ENCODE peak calls at places on chromosomes 1 and 21, in seven cellular contexts. M is ovary, E is adrenal gland, G is colonic mucosa, J is lung, X is A549, Q is heart right ventricle. K is an unnamed sample.

GRCh38 chr1:180185971-180186645 is 31.4 kb downstream of the QSOX1 start:
- DNase-seq in E (no peak), X (no peak), Q (no peak), G (no peak), M (no peak), J (no peak), K (no peak)

GRCh38 chr1:13604191-13604590 is 20.6 kb downstream of the PDPN start:
- DNase-seq in X (no peak), M (no peak), E (no peak), Q (no peak), G (no peak), J (no peak), K (no peak)

GRCh38 chr1:87325982-87326738 is 2.5 kb upstream of the LMO4 start:
- DNase-seq in X (peak; percentile 22), Q (peak; percentile 63), G (peak; percentile 78), E (peak; percentile 24), M (no peak), J (peak; percentile 42), K (peak; percentile 71)

GRCh38 chr1:229227298-229227919 is 43.5 kb upstream of the RAB4A start:
- DNase-seq in Q (peak; percentile 73), X (peak; percentile 89), E (peak; percentile 82), J (peak; percentile 84), M (peak; percentile 82), G (peak; percentile 86), K (peak; percentile 38)

GRCh38 chr21:45045481-45045880 is 28.9 kb upstream of the ADARB1 start:
- DNase-seq in M (no peak), Q (no peak), E (no peak), J (no peak), G (no peak), X (no peak), K (peak; percentile 55)

GRCh38 chr1:160834945-160835565 is 27.6 kb downstream of the CD244 start:
- DNase-seq in Q (peak; percentile 17), M (no peak), G (no peak), J (no peak), E (no peak), X (peak; percentile 41), K (peak; percentile 7)

GRCh38 chr1:31723828-31724359 is 20.1 kb upstream of the COL16A1 start:
- DNase-seq in E (peak; percentile 61), M (peak; percentile 64), J (peak; percentile 62), G (peak; percentile 80), Q (peak; percentile 69), X (peak; percentile 33), K (peak; percentile 78)

GRCh38 chr1:1779691-1780597 is 1.7 kb upstream of the NADK start:
- DNase-seq in X (no peak), J (peak; percentile 76), E (peak; percentile 65), Q (peak; percentile 42), M (peak; percentile 48), G (peak; percentile 86), K (peak; percentile 86)

GRCh38 chr21:44285547-44285992 is at the start of gene AIRE:
- DNase-seq in M (no peak), Q (no peak), E (no peak), X (no peak), G (no peak), J (no peak), K (peak; percentile 63)

GRCh38 chr1:236103646-236104218 is 38.6 kb upstream of the GPR137B start:
- DNase-seq in E (peak; percentile 53), G (peak; percentile 65), X (peak; percentile 85), J (peak; percentile 63), M (peak; percentile 28), Q (peak; percentile 51), K (peak; percentile 37)

GRCh38 chr1:77553568-77554291 is 128.7 kb downstream of the ZZZ3 start:
- DNase-seq in X (no peak), E (no peak), Q (no peak), J (no peak), M (no peak), G (no peak), K (no peak)

GRCh38 chr1:2152914-2153313 is 41.7 kb downstream of the FAAP20 start:
- DNase-seq in G (no peak), J (no peak), X (no peak), E (no peak), M (no peak), Q (no peak), K (no peak)

GRCh38 chr21:37073417-37074194 is 552 bp downstream of the TTC3 start:
- DNase-seq in Q (peak; percentile 53), M (peak; percentile 53), E (peak; percentile 68), X (no peak), J (peak; percentile 60), G (peak; percentile 67), K (peak; percentile 61)

GRCh38 chr1:99441234-99442095 is 177.2 kb downstream of the PLPPR4 start:
- DNase-seq in X (no peak), G (no peak), J (no peak), M (no peak), Q (no peak), E (no peak), K (peak; percentile 13)

GRCh38 chr1:224432141-224432540 is 2.5 kb downstream of the WDR26 start:
- DNase-seq in M (no peak), E (no peak), X (no peak), G (no peak), Q (no peak), J (no peak), K (no peak)

DNA sequence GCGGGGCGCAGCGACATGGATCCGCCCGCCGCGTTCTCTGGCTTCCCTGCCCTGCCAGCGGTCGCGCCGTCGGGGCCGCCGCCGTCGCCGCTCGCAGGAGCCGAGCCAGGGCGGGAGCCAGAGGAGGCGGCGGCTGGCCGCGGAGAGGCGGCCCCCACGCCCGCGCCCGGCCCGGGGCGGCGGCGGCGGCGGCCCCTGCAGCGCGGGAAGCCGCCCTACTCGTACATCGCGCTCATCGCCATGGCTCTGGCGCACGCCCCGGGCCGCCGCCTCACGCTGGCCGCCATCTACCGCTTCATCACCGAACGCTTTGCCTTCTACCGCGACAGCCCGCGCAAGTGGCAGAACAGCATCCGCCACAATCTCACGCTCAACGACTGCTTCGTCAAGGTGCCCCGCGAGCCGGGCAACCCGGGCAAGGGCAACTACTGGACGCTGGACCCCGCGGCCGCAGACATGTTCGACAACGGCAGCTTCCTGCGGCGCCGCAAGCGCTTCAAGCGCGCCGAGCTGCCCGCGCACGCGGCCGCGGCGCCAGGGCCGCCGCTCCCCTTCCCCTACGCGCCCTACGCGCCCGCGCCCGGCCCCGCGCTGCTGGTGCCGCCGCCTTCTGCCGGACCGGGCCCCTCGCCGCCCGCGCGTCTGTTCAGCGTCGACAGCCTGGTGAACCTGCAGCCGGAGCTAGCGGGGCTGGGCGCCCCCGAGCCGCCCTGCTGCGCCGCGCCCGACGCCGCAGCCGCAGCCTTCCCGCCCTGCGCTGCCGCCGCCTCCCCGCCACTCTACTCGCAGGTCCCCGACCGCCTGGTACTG is 439 bp downstream of the FOXE3 start:
- DNase-seq in M (no peak), Q (no peak), X (no peak), J (no peak), G (no peak), E (no peak), K (peak; percentile 47)
- H3K4me3 ChIP-seq in M (no peak overlapping the region), Q (peak overlapping the region; percentile 18), X (peak overlapping the region; percentile 38), J (peak overlapping the region; percentile 8), G (peak overlapping the region; percentile 17), E (no peak overlapping the region), K (peak overlapping the region; percentile 34)

GRCh38 chr1:110457206-110457605 is 6.3 kb downstream of the PROK1 start:
- DNase-seq in G (no peak), Q (no peak), M (no peak), X (no peak), E (no peak), J (no peak), K (no peak)

GRCh38 chr1:110453829-110454228 is 2.9 kb downstream of the PROK1 start:
- DNase-seq in M (no peak), Q (no peak), G (no peak), X (no peak), J (no peak), E (no peak), K (no peak)

GRCh38 chr1:110452330-110452729 is 1.4 kb downstream of the PROK1 start:
- DNase-seq in J (no peak), E (no peak), G (no peak), M (no peak), X (no peak), Q (no peak), K (no peak)

GRCh38 chr1:110454328-110454727 is 3.4 kb downstream of the PROK1 start:
- DNase-seq in M (no peak), X (no peak), J (no peak), E (no peak), Q (no peak), G (no peak), K (no peak)

GRCh38 chr1:110455151-110455550 is 4.2 kb downstream of the PROK1 start:
- DNase-seq in J (no peak), E (no peak), X (no peak), G (no peak), Q (no peak), M (no peak), K (no peak)
- TF ChIP-seq CTCF in J (no peak), E (no peak), X (no peak), G (no peak), Q (no peak), M (no peak), K (no peak)

DNA sequence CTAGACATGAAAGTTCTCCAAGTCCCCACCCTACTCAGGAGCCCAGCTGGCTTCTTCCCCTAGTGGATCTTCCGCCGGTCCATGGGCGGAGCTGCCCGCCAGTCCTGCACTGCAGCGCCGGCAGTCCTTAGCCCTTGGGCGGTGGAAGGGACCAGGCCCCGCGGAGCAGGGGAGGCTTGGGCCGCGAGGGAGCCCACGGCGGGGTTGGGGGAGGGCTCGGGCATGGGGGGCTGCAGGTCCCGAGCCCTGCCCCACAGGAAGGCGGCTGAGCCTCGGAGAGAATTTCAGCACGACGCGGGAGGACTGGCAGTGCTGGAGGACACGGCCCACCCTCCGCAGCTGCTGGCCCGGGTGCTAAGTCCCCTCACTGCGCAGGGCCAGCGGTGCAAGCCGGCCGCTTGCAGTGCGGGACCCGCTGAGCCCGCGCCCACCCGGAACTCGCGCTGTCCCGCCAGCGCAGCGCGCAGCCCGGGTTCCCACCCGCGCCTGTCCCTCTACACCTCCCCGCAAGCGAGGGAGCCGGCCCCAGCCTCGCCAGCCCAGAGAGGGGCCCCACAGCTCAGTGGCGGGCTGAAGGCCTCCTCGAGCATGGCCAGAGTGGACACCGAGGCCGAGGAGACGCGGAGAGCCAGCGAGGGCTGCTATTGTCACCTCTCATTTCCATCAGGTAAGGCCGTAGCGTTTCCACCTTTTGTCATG is 1398.6 kb downstream of the MRPL39 start:
- DNase-seq in G (no peak), Q (no peak), J (no peak), E (no peak), X (no peak), M (no peak), K (no peak)
- H3K4me3 ChIP-seq in G (no peak overlapping the region), Q (no peak overlapping the region), J (no peak overlapping the region), E (no peak overlapping the region), X (no peak overlapping the region), M (no peak overlapping the region), K (no peak overlapping the region)

GRCh38 chr1:25024631-25025350 is 94.7 kb upstream of the RUNX3 start:
- DNase-seq in Q (no peak), M (no peak), J (no peak), E (no peak), G (no peak), X (no peak), K (no peak)

GRCh38 chr1:25027876-25028586 is 98.0 kb upstream of the RUNX3 start:
- DNase-seq in G (no peak), M (no peak), J (no peak), E (no peak), X (no peak), Q (no peak), K (no peak)

GRCh38 chr1:25028587-25028909 is 98.5 kb upstream of the RUNX3 start:
- DNase-seq in E (no peak), X (no peak), M (no peak), Q (no peak), J (no peak), G (no peak), K (no peak)

GRCh38 chr1:25026304-25026703 is 96.2 kb upstream of the RUNX3 start:
- DNase-seq in J (no peak), M (no peak), G (no peak), Q (no peak), E (no peak), X (no peak), K (no peak)

GRCh38 chr1:25026757-25027450 is 96.8 kb upstream of the RUNX3 start:
- DNase-seq in M (no peak), G (no peak), J (no peak), Q (no peak), X (no peak), E (no peak), K (no peak)
- TF ChIP-seq CTCF in M (no peak), G (no peak), J (no peak), Q (no peak), X (no peak), E (no peak), K (no peak)

K was measured in foreskin fibroblast.